ENCODE peak calls at places on chromosomes 6 and 20, in nine cellular contexts. I is fibroblast of pulmonary artery, Y is choroid plexus epithelial cell, E is mammary epithelial cell, H is left ventricle myocardium inferior, X is heart left ventricle, N is GM10248, J is endothelial cell, V is thyroid gland. M is an unnamed sample.

GRCh38 chr20:12318043-12318442 is 400.4 kb downstream of the BTBD3 start:
- DNase-seq in X (no peak), J (no peak), N (no peak), V (no peak), E (no peak), I (no peak), H (no peak), Y (no peak), M (no peak)

GRCh38 chr6:17442196-17442595 is 48.8 kb downstream of the CAP2 start:
- DNase-seq in J (no peak), N (no peak), E (no peak), H (no peak), X (no peak), V (no peak), I (no peak), Y (no peak), M (no peak)

GRCh38 chr6:57097596-57097995 is 7.6 kb downstream of the ZNF451 start:
- DNase-seq in X (no peak), H (no peak), V (no peak), Y (peak), N (no peak), E (peak), I (peak), J (no peak), M (no peak)

GRCh38 chr6:147509900-147510299 is 1.4 kb downstream of the SAMD5 start:
- DNase-seq in Y (no peak), J (no peak), X (no peak), N (no peak), I (no peak), V (no peak), E (no peak), H (no peak), M (no peak)

GRCh38 chr20:18719426-18719825 is 94.2 kb upstream of the SCP2D1 start:
- DNase-seq in X (no peak), N (no peak), E (no peak), Y (peak), J (no peak), V (peak), I (peak), H (no peak), M (no peak)

GRCh38 chr6:168116975-168117899 is 38.2 kb upstream of the FRMD1 start:
- DNase-seq in V (no peak), N (no peak), E (no peak), J (no peak), X (no peak), H (no peak), Y (peak), I (no peak), M (no peak)

GRCh38 chr6:154852700-154853099 is 119.5 kb downstream of the SCAF8 start:
- DNase-seq in J (no peak), Y (peak), E (no peak), X (no peak), V (no peak), N (no peak), I (peak), H (no peak), M (no peak)

GRCh38 chr20:58871533-58872102 is 19.1 kb downstream of the GNAS start:
- DNase-seq in I (no peak), N (no peak), E (no peak), Y (no peak), H (no peak), J (no peak), V (peak), X (no peak), M (no peak)

GRCh38 chr6:113120577-113121285 is 736.4 kb upstream of the MARCKS start:
- DNase-seq in X (no peak), H (no peak), Y (peak), I (peak), E (peak), J (no peak), V (no peak), N (no peak), M (peak)

GRCh38 chr20:19540401-19540800 is 217.7 kb upstream of the RIN2 start:
- DNase-seq in N (no peak), H (no peak), E (no peak), V (no peak), X (no peak), J (no peak), Y (peak), I (no peak), M (no peak)

GRCh38 chr20:10322073-10323012 is 103.7 kb downstream of the SNAP25 start:
- DNase-seq in Y (no peak), V (no peak), E (no peak), X (no peak), N (no peak), J (no peak), H (no peak), I (no peak), M (no peak)

GRCh38 chr6:107658920-107659879 is 164.9 kb downstream of the SCML4 start:
- DNase-seq in Y (peak), I (no peak), E (no peak), X (no peak), H (no peak), J (no peak), V (no peak), N (no peak), M (peak)

GRCh38 chr6:137829641-137830083 is 37.4 kb upstream of the TNFAIP3 start:
- DNase-seq in E (peak), H (no peak), X (no peak), I (peak), Y (peak), N (no peak), V (no peak), J (no peak), M (no peak)

GRCh38 chr6:38973178-38974057 is 75.2 kb upstream of the GLP1R start:
- DNase-seq in V (no peak), X (no peak), H (no peak), E (peak), Y (peak), N (peak), J (peak), I (peak), M (peak)

GRCh38 chr20:17543531-17543961 is 12.4 kb upstream of the BFSP1 start:
- DNase-seq in N (no peak), E (peak), J (no peak), Y (peak), X (no peak), I (peak), H (no peak), V (no peak), M (no peak)

GRCh38 chr20:1569417-1569861 is 11.9 kb upstream of the SIRPD start:
- DNase-seq in E (peak), Y (peak), J (no peak), N (no peak), I (peak), X (no peak), H (no peak), V (no peak), M (no peak)

GRCh38 chr20:45487231-45487635 is 17.7 kb downstream of the WFDC2 start:
- DNase-seq in V (peak), J (peak), I (no peak), Y (no peak), N (no peak), E (no peak), H (no peak), X (no peak), M (no peak)
- TF ChIP-seq CTCF in V (no peak), J (peak), I (no peak), Y (peak), N (no peak), E (no peak), H (no peak), X (no peak), M (no peak)

DNA sequence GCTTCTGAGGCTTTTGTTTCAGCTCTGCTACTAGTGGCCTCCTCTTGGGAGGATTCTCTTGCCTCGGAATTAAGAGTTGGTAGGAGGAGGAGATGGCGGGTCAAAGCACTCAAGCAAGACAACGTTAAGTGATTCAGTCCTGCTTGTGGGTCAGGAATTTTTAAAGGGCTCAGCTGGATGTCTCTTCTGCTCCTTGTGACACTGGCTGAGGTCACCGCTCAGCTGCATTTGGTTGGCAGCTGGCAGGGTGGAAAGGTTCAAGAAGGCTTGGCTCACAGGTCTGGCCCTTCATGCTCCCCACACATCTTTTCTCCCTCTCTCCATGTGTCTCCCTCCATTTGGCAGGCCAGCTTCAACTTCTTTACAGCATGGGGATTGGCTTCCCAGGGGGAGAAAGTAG is 641.4 kb downstream of the KIF16B start:
- DNase-seq in I (no peak), E (no peak), Y (no peak), N (no peak), J (no peak), V (no peak), X (no peak), H (no peak), M (no peak)
- TF ChIP-seq CTCF in I (no peak), E (no peak), Y (no peak), N (no peak), J (no peak), V (no peak), X (no peak), H (no peak), M (no peak)

GRCh38 chr20:45179166-45179565 is 4.5 kb downstream of the PI3 start:
- DNase-seq in H (no peak), Y (no peak), N (no peak), I (no peak), J (no peak), V (no peak), E (no peak), X (no peak), M (no peak)

GRCh38 chr20:45181639-45182038 is 6.9 kb downstream of the PI3 start:
- DNase-seq in E (no peak), H (no peak), V (no peak), J (no peak), I (no peak), X (no peak), N (no peak), Y (no peak), M (no peak)

GRCh38 chr20:45174434-45175364 is at the start of gene PI3:
- DNase-seq in I (peak), E (peak), H (no peak), J (no peak), Y (no peak), N (no peak), X (no peak), V (no peak), M (no peak)

GRCh38 chr20:45173531-45173930 is 1.2 kb upstream of the PI3 start:
- DNase-seq in E (peak), I (no peak), N (no peak), V (no peak), J (no peak), X (no peak), Y (no peak), H (no peak), M (no peak)

GRCh38 chr20:45176526-45176925 is 1.8 kb downstream of the PI3 start:
- DNase-seq in X (no peak), H (no peak), J (no peak), V (no peak), N (no peak), E (no peak), Y (no peak), I (no peak), M (no peak)
- TF ChIP-seq CTCF in X (no peak), H (no peak), J (no peak), V (no peak), N (no peak), E (no peak), Y (no peak), I (no peak), M (no peak)

GRCh38 chr20:3633913-3634478 is 29.2 kb downstream of the GFRA4 start:
- DNase-seq in Y (no peak), E (no peak), I (no peak), J (no peak), V (no peak), X (no peak), H (no peak), N (no peak), M (no peak)

GRCh38 chr20:3631534-3631933 is 31.7 kb downstream of the GFRA4 start:
- DNase-seq in Y (no peak), V (peak), E (no peak), J (no peak), N (no peak), X (no peak), I (no peak), H (no peak), M (no peak)

GRCh38 chr20:3630429-3630828 is 32.8 kb downstream of the GFRA4 start:
- DNase-seq in J (no peak), N (no peak), V (no peak), I (no peak), X (no peak), H (no peak), Y (no peak), E (no peak), M (no peak)

GRCh38 chr20:3629893-3630292 is 33.3 kb downstream of the GFRA4 start:
- DNase-seq in V (no peak), N (no peak), X (no peak), Y (no peak), E (no peak), J (no peak), I (no peak), H (no peak), M (no peak)

DNA sequence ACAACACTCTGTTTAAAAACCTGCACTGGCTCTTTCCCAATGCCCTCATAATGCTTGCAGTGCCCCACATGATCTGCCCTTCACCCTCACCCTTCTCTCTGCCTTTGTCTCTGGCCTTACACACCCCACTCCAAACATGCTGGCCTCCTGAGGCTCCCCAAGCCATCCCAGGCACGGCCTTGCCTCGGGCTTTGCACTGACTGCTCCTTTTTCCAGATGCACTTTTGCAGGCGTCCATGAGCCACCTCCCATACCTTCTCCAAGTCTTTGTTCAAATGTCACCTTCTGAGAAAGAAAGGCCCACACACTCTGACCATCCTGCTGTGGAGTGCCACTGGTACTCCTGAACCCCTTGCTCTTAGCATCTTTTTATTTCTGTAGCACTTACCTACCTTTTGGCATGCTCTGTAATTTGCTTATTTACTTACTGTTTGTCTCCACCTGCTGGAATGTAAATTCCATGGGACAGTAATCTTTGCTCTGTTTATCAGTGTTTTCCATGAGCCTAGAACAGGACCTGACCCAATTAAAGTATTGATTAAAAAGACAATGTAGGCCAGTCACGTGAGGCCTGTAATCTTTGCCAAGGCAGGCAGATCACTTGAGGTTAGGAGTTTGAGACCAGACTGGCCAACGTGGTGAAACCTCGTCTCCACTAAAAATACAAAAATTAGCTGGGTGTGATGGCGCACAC is 30.7 kb downstream of the GFRA4 start:
- DNase-seq in N (no peak), V (no peak), J (no peak), E (no peak), I (no peak), X (no peak), Y (peak), H (no peak), M (no peak)
- TF ChIP-seq CTCF in N (no peak), V (no peak), J (no peak), E (no peak), I (no peak), X (no peak), Y (no peak), H (no peak), M (no peak)

GRCh38 chr6:80728830-80729229 is 622.4 kb downstream of the BCKDHB start:
- DNase-seq in N (no peak), E (no peak), H (no peak), X (no peak), Y (no peak), I (no peak), V (no peak), J (no peak), M (no peak)

GRCh38 chr6:80725156-80725930 is 618.9 kb downstream of the BCKDHB start:
- DNase-seq in V (no peak), N (no peak), E (no peak), J (no peak), I (no peak), Y (no peak), X (no peak), H (no peak), M (peak)

GRCh38 chr6:80733645-80734044 is 627.2 kb downstream of the BCKDHB start:
- DNase-seq in Y (no peak), E (no peak), H (no peak), I (no peak), V (no peak), X (no peak), N (no peak), J (no peak), M (no peak)

DNA sequence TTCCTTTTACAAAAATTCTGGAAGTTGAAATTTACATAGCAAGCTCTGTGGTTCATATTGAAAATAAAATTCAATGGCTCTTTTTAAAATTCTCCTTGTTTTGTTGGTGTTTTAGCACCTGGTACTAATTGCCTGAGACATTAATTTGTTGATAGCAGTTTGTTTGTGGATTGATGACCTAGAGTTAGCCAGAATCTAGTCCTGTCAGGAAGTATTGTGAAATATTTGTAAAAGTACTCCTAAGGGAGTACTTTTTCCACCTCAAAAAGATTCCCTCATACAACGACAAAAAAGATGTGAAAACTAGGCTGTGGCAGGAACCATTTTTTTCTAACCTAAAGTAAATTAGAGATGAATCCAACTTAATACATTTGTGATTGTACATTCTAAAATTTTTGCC is 621.9 kb downstream of the BCKDHB start:
- DNase-seq in V (no peak), X (no peak), Y (no peak), J (no peak), E (no peak), N (no peak), I (no peak), H (no peak), M (no peak)
- TF ChIP-seq CTCF in V (no peak), X (no peak), Y (no peak), J (no peak), E (no peak), N (no peak), I (no peak), H (no peak), M (no peak)

GRCh38 chr20:25685276-25686080 is 11.2 kb downstream of the ZNF337 start:
- DNase-seq in Y (no peak), E (no peak), N (peak), X (no peak), J (no peak), I (no peak), V (no peak), H (no peak), M (peak)
- TF ChIP-seq CTCF in Y (no peak), E (no peak), N (peak), X (no peak), J (no peak), I (no peak), V (no peak), H (no peak), M (no peak)

GRCh38 chr20:49871391-49871948 is 43.9 kb downstream of the SPATA2 start:
- DNase-seq in X (no peak), I (no peak), J (no peak), N (no peak), V (no peak), H (no peak), E (no peak), Y (no peak), M (no peak)
- TF ChIP-seq CTCF in X (no peak), I (no peak), J (no peak), N (no peak), V (no peak), H (no peak), E (no peak), Y (no peak), M (no peak)

GRCh38 chr20:44449864-44450263 is 25.8 kb upstream of the TTPAL start:
- DNase-seq in Y (no peak), I (no peak), J (no peak), V (no peak), E (no peak), X (no peak), N (no peak), H (no peak), M (no peak)

GRCh38 chr20:44447827-44448419 is 27.8 kb upstream of the TTPAL start:
- DNase-seq in V (no peak), N (no peak), Y (no peak), J (no peak), X (no peak), E (no peak), H (no peak), I (no peak), M (peak)

GRCh38 chr20:44450279-44450937 is 25.3 kb upstream of the TTPAL start:
- DNase-seq in Y (no peak), E (no peak), I (no peak), H (no peak), V (no peak), J (no peak), X (no peak), N (no peak), M (no peak)

GRCh38 chr20:44450938-44451450 is 24.7 kb upstream of the TTPAL start:
- DNase-seq in V (no peak), I (no peak), Y (no peak), N (no peak), X (no peak), E (no peak), J (no peak), H (no peak), M (no peak)

DNA sequence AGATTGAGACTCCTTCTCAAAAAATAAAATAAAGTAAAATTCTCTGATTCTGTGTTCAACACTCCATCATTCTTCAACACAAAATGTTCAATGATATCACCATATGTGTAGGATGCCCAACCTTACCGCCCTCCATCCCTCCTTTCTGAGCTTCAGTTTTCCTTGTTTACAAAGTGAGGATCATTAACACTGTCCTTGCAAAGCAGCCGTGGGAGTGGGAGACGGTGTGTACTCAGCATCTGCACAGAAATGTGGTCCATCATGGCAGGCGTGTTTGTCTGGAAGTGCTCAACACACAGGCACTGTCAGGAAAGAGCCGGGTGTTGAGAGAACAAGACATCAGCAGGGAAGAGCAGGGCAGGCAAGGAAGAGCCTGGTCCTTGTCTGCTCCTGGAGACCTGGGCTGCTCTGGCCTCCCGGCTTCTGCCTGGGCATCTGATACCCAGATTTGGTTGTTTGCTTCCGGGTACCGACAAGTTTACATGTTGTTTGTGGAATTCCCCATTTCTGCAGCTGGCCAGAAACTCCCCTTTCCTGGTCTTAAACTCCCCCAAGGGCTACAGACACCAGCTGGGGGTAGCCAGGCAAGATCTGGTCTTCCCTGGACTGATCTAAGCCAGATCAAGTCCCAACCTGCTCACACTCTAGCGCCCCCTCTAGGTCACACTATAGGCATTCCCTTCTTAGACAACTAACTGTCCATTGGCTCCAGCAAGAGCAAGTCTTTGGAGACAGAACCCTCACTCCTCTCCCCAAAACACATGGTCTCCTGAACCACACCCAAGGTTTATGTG is 26.7 kb upstream of the TTPAL start:
- DNase-seq in E (no peak), Y (peak), H (no peak), N (peak), J (peak), V (no peak), I (no peak), X (no peak), M (peak)
- TF ChIP-seq CTCF in E (peak), Y (peak), H (no peak), N (peak), J (peak), V (no peak), I (peak), X (no peak), M (peak)

DNA sequence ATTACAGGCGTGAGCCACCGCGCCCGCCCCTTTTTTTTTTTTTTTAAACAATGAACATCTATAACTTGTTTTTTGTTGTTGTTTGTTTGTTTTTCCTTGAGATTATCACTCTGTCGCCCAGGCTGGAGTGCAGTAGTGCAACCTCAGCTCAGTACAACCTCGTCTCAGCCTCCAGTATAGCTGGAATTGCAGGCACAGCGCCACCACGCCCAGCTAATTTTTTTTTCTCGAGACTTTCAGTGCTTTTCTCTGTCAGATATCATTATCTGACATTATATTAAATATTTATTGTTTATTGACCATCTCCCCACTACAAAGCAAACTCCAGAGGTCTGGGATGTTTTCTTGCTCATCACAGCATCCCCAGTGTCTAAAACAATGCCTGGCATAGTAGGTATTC is 2.3 kb upstream of the DLK2 start:
- DNase-seq in Y (no peak), H (no peak), X (no peak), N (no peak), V (no peak), E (no peak), I (no peak), J (no peak), M (no peak)
- TF ChIP-seq CTCF in Y (peak), H (no peak), X (no peak), N (no peak), V (no peak), E (no peak), I (no peak), J (no peak), M (no peak)

M was measured in GM12865.